ENCODE peak calls at places on chromosomes 1 and 21, in six cellular contexts. I is esophagus mucosa; Q is upper lobe of right lung; J is right cardiac atrium; U is pancreas; D is CD4-positive, CD25-positive, alpha-beta regulatory T cell. S is an unnamed sample.

GRCh38 chr1:90154711-90155110 is 159.8 kb downstream of the ZNF326 start:
- ATAC-seq in D (no peak), J (no peak), U (no peak), Q (no peak), I (no peak), S (no peak)

GRCh38 chr21:44497641-44498243 is 42.3 kb downstream of the KRTAP10-1 start:
- ATAC-seq in D (no peak), I (no peak), U (peak), J (no peak), Q (peak), S (peak)

GRCh38 chr1:41617336-41617735 is 132.9 kb upstream of the EDN2 start:
- ATAC-seq in D (no peak), Q (no peak), U (no peak), I (no peak), J (no peak), S (no peak)

GRCh38 chr1:1175221-1176062 is 1.8 kb downstream of the TTLL10 start:
- ATAC-seq in D (no peak), I (no peak), J (no peak), Q (no peak), U (no peak), S (no peak)

GRCh38 chr21:38567577-38568360 is 69.5 kb upstream of the ERG start:
- ATAC-seq in Q (no peak), J (no peak), I (no peak), D (no peak), U (no peak), S (no peak)

GRCh38 chr21:45404726-45405270 is at the start of gene COL18A1:
- ATAC-seq in Q (peak), D (peak), J (peak), I (peak), U (peak), S (peak)

GRCh38 chr1:65512383-65512782 is 91.9 kb downstream of the LEPR start:
- ATAC-seq in U (no peak), I (no peak), Q (no peak), D (no peak), J (peak), S (no peak)

GRCh38 chr1:222182641-222183040 is 365.3 kb downstream of the HHIPL2 start:
- ATAC-seq in D (no peak), U (no peak), J (no peak), Q (no peak), I (no peak), S (no peak)

GRCh38 chr1:156485984-156486383 is 14.6 kb downstream of the MEF2D start:
- ATAC-seq in J (no peak), D (no peak), Q (no peak), I (no peak), U (no peak), S (no peak)

GRCh38 chr1:119227446-119227845 is 87.0 kb upstream of the WARS2 start:
- ATAC-seq in I (no peak), U (no peak), Q (no peak), J (no peak), D (no peak), S (no peak)

GRCh38 chr1:169495050-169495740 is 9.5 kb upstream of the SLC19A2 start:
- ATAC-seq in U (no peak), D (no peak), I (peak), J (no peak), Q (no peak), S (no peak)

GRCh38 chr1:192877283-192877886 is 68.5 kb downstream of the RGS2 start:
- ATAC-seq in J (no peak), I (no peak), U (peak), Q (peak), D (no peak), S (no peak)

GRCh38 chr1:112141923-112142322 is 152.5 kb upstream of the KCND3 start:
- ATAC-seq in U (no peak), J (peak), I (no peak), D (no peak), Q (no peak), S (no peak)

GRCh38 chr1:100462291-100463040 is 75.5 kb upstream of the GPR88 start:
- ATAC-seq in U (no peak), D (no peak), J (no peak), I (no peak), Q (no peak), S (no peak)

GRCh38 chr1:108896160-108897150 is 19.7 kb downstream of the GPSM2 start:
- ATAC-seq in Q (peak), I (peak), J (peak), D (no peak), U (no peak), S (peak)

GRCh38 chr21:38699048-38699447 is 106.7 kb upstream of the ETS2 start:
- ATAC-seq in D (no peak), U (no peak), J (no peak), Q (peak), I (no peak), S (no peak)

S was measured in gastroesophageal sphincter.